ENCODE peak calls at places on chromosomes 7 and 10, in eight cellular contexts. X is cardiac muscle cell, J is tibial artery, A is RWPE1, E is GM06990, F is colonic mucosa, V is IMR-90, Q is BE2C. S is an unnamed sample.

GRCh38 chr10:34723746-34724145 is 91.3 kb downstream of the PARD3 start:
- DNase-seq in X (peak), J (peak), A (no peak), E (no peak), F (peak), V (peak), Q (no peak), S (peak)

GRCh38 chr7:11620406-11620805 is 211.6 kb downstream of the THSD7A start:
- DNase-seq in X (no peak), J (no peak), A (no peak), E (no peak), F (no peak), V (no peak), Q (no peak), S (no peak)

GRCh38 chr7:151366872-151367207 is 25.2 kb downstream of the NUB1 start:
- DNase-seq in X (peak), J (no peak), A (no peak), E (no peak), F (no peak), V (peak), Q (no peak), S (no peak)

GRCh38 chr7:151761256-151761655 is 115.7 kb downstream of the PRKAG2 start:
- DNase-seq in X (no peak), J (no peak), A (peak), E (no peak), F (peak), V (no peak), Q (no peak), S (no peak)

GRCh38 chr7:95389516-95389915 is 6.7 kb downstream of the PON3 start:
- DNase-seq in X (no peak), J (no peak), A (no peak), E (no peak), F (no peak), V (no peak), Q (no peak), S (no peak)

GRCh38 chr10:119001717-119002500 is 27.6 kb upstream of the NANOS1 start:
- DNase-seq in X (no peak), J (no peak), A (no peak), E (no peak), F (no peak), V (no peak), Q (no peak), S (no peak)

GRCh38 chr7:91212592-91212991 is 51.6 kb upstream of the FZD1 start:
- DNase-seq in X (no peak), J (no peak), A (no peak), E (no peak), F (no peak), V (peak), Q (no peak), S (no peak)

GRCh38 chr10:75755528-75755927 is 324.1 kb downstream of the LRMDA start:
- DNase-seq in X (no peak), J (no peak), A (no peak), E (no peak), F (no peak), V (no peak), Q (no peak), S (no peak)

GRCh38 chr7:2631924-2632716 is at the start of gene TTYH3:
- DNase-seq in X (no peak), J (no peak), A (no peak), E (no peak), F (no peak), V (no peak), Q (no peak), S (no peak)

GRCh38 chr7:106588576-106589494 is 72.1 kb downstream of the CCDC71L start:
- DNase-seq in X (no peak), J (no peak), A (no peak), E (no peak), F (no peak), V (no peak), Q (no peak), S (no peak)

GRCh38 chr7:105098863-105099515 is 85.0 kb downstream of the KMT2E start:
- DNase-seq in X (no peak), J (no peak), A (peak), E (peak), F (no peak), V (peak), Q (no peak), S (peak)

GRCh38 chr10:75019360-75019759 is 92.1 kb upstream of the SAMD8 start:
- DNase-seq in X (peak), J (no peak), A (peak), E (no peak), F (no peak), V (peak), Q (no peak), S (no peak)

GRCh38 chr10:86958831-86959736 is 685 bp downstream of the SNCG start:
- DNase-seq in X (peak), J (peak), A (peak), E (no peak), F (peak), V (peak), Q (no peak), S (no peak)

GRCh38 chr10:96814264-96814663 is 17.8 kb upstream of the LCOR start:
- DNase-seq in X (peak), J (no peak), A (no peak), E (no peak), F (no peak), V (peak), Q (no peak), S (no peak)

GRCh38 chr7:3087243-3087642 is 43.6 kb upstream of the CARD11 start:
- DNase-seq in X (no peak), J (no peak), A (no peak), E (no peak), F (no peak), V (peak), Q (no peak), S (no peak)

GRCh38 chr7:55280031-55280454 is 85.1 kb upstream of the LANCL2 start:
- DNase-seq in X (peak), J (peak), A (peak), E (peak), F (peak), V (peak), Q (peak), S (peak)

GRCh38 chr7:41886906-41887311 is 184.0 kb upstream of the INHBA start:
- DNase-seq in X (peak), J (peak), A (no peak), E (no peak), F (peak), V (peak), Q (no peak), S (no peak)

GRCh38 chr10:125775491-125776106 is at the start of gene MMP21:
- DNase-seq in X (no peak), J (no peak), A (no peak), E (no peak), F (no peak), V (no peak), Q (no peak), S (no peak)

GRCh38 chr7:30988346-30989005 is 24.7 kb downstream of the GHRHR start:
- DNase-seq in X (peak), J (no peak), A (peak), E (no peak), F (peak), V (no peak), Q (no peak), S (no peak)

GRCh38 chr10:119656760-119657159 is 5.6 kb downstream of the BAG3 start:
- DNase-seq in X (no peak), J (peak), A (no peak), E (no peak), F (no peak), V (no peak), Q (no peak), S (no peak)

GRCh38 chr7:1555046-1555812 is 776 bp downstream of the TMEM184A start:
- DNase-seq in X (peak), J (no peak), A (peak), E (no peak), F (peak), V (peak), Q (peak), S (no peak)
- TF ChIP-seq CTCF in X (no peak), J (no peak), A (no peak), E (no peak), F (no peak), V (peak), Q (no peak), S (no peak)

DNA sequence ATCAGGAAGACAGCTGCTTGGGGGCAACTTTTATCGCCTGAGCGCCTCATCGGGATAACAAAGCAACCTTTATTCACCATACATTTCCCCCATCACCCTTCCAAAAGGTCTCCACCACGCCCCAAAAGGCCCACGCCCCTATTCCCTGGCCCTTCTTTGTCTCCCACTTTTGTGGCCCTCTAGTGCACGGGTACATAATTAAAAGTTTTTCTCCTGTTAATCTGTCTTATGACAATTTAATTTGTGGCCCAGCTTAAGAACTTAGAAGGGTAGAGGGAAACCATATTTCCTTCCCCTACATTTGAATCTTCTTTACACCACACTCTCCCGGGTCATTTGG is 643 bp downstream of the RP9 start:
- DNase-seq in X (no peak), J (no peak), A (no peak), E (no peak), F (peak), V (no peak), Q (peak), S (no peak)
- TF ChIP-seq CTCF in X (peak), J (no peak), A (no peak), E (peak), F (no peak), V (no peak), Q (peak), S (no peak)

GRCh38 chr10:100185364-100186252 is at the start of gene ERLIN1:
- DNase-seq in X (peak), J (peak), A (peak), E (peak), F (peak), V (peak), Q (peak), S (peak)
- TF ChIP-seq CTCF in X (no peak), J (no peak), A (no peak), E (no peak), F (no peak), V (no peak), Q (no peak), S (no peak)

GRCh38 chr10:2891073-2891769 is 176.1 kb upstream of the PFKP start:
- DNase-seq in X (no peak), J (no peak), A (no peak), E (no peak), F (no peak), V (no peak), Q (no peak), S (no peak)

GRCh38 chr10:2891770-2892124 is 175.6 kb upstream of the PFKP start:
- DNase-seq in X (no peak), J (no peak), A (no peak), E (no peak), F (no peak), V (no peak), Q (no peak), S (no peak)

GRCh38 chr10:2893991-2894390 is 173.4 kb upstream of the PFKP start:
- DNase-seq in X (no peak), J (no peak), A (no peak), E (no peak), F (no peak), V (no peak), Q (no peak), S (no peak)

GRCh38 chr10:2895616-2896196 is 171.6 kb upstream of the PFKP start:
- DNase-seq in X (no peak), J (no peak), A (no peak), E (no peak), F (no peak), V (no peak), Q (no peak), S (no peak)

DNA sequence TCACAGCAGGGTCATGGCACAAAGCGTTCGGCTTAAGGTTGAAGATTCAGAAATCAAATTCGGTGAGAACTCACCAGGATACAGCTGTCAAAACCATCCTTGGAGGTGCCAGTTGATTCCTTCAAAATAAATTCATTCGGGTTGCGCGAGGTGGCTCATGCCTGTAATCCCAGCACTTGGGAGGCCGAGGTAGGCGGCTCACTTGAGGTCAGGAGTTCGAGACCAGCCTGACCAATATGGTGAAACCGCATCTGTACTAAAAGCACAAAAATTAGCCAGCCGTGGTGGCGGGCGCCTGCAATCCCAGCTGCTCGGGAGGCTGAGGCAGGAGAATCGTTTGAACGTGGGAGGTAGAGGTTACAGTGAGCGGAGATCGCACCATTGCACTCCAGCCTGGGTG is 173.9 kb upstream of the PFKP start:
- DNase-seq in X (no peak), J (no peak), A (no peak), E (no peak), F (no peak), V (no peak), Q (no peak), S (no peak)
- TF ChIP-seq CTCF in X (no peak), J (no peak), A (no peak), E (no peak), F (no peak), V (no peak), Q (no peak), S (no peak)

DNA sequence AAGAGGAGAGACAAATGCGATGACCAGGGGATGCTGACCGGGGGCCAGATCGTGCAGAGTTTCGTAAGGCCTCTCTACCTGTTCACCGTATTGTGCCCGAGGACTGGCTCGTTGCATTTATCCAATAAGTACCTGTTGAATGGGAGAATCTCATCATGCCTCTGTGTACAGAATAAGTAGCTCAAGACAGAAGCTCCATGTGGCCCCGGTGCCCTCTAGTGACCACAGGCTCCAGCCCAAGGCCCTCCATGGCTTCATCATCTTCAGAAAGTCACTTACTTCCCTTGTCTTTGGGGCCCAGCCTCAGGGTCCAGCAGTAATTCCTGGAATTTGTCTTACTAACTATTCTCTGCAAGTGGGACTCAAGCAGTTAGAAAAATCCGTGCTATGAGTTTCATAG is 151.0 kb downstream of the CHN2 start:
- DNase-seq in X (peak), J (peak), A (peak), E (no peak), F (peak), V (no peak), Q (peak), S (no peak)
- TF ChIP-seq CTCF in X (peak), J (no peak), A (no peak), E (peak), F (peak), V (no peak), Q (peak), S (no peak)

GRCh38 chr7:18293759-18294158 is 201.8 kb upstream of the HDAC9 start:
- DNase-seq in X (no peak), J (no peak), A (no peak), E (no peak), F (no peak), V (no peak), Q (no peak), S (no peak)

GRCh38 chr7:18292584-18292983 is 203.0 kb upstream of the HDAC9 start:
- DNase-seq in X (no peak), J (no peak), A (no peak), E (no peak), F (no peak), V (no peak), Q (no peak), S (no peak)

GRCh38 chr7:18290865-18291264 is 204.7 kb upstream of the HDAC9 start:
- DNase-seq in X (peak), J (no peak), A (no peak), E (no peak), F (no peak), V (no peak), Q (no peak), S (no peak)

GRCh38 chr7:18294408-18294807 is 201.1 kb upstream of the HDAC9 start:
- DNase-seq in X (no peak), J (no peak), A (no peak), E (no peak), F (no peak), V (no peak), Q (no peak), S (no peak)

DNA sequence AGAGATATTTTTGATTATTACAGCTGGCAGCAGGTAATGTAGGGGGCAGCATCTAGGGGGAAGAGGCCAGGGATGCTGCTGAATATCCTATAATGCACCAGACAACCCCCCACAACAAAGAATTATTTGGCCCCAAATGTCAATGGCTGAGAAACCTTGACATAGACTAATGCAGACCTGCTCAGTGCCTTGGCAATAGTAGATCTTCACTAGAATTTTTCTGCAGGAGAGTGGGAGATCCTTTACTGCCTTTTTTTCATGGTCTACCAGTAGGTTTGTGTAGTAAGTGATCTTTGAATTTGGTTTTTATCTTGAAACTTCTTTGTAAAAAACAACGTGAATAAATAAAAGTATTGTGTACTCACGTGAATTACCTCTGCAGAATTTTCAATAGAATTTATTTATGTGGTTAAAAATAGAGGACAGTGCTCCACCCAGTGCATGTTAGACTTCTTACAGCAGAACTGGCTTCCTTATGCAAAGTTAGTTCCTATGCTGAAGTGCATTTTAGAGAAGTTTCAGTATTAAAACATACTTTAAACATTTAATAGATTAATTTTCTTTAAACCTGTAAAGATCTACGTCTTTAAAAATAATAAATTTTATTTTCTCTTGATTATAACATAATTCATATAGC is 199.7 kb upstream of the HDAC9 start:
- DNase-seq in X (peak), J (no peak), A (no peak), E (no peak), F (no peak), V (no peak), Q (no peak), S (no peak)
- TF ChIP-seq CTCF in X (no peak), J (no peak), A (no peak), E (no peak), F (no peak), V (no peak), Q (no peak), S (no peak)

GRCh38 chr7:98418271-98418635 is 17.4 kb upstream of the BAIAP2L1 start:
- DNase-seq in X (peak), J (no peak), A (no peak), E (no peak), F (no peak), V (peak), Q (no peak), S (no peak)
- TF ChIP-seq CTCF in X (no peak), J (no peak), A (no peak), E (no peak), F (no peak), V (no peak), Q (no peak), S (no peak)

S was measured in GM10248.